ENCODE peak calls at places on chromosomes 12 and 14, in five cellular contexts. Z is activated T-cell treated with anti-CD3 and anti-CD28 coated beads, Interleukin-2, amount 50 U/mL, for 72 hours; R is T-cell; X is stomach; Y is EL. M is an unnamed sample.

GRCh38 chr12:111352300-111352993 is 16.4 kb downstream of the PHETA1 start:
- DNase-seq in Z (no peak), R (no peak), X (no peak), Y (no peak), M (no peak)

GRCh38 chr12:66083766-66084165 is 46.8 kb downstream of the LLPH start:
- DNase-seq in Z (no peak), R (no peak), X (no peak), Y (no peak), M (no peak)

GRCh38 chr12:45309826-45310626 is 94.1 kb downstream of the ANO6 start:
- DNase-seq in Z (no peak), R (no peak), X (no peak), Y (peak), M (peak)

GRCh38 chr14:104350463-104351185 is 212.2 kb downstream of the KIF26A start:
- DNase-seq in Z (no peak), R (no peak), X (peak), Y (no peak), M (no peak)

GRCh38 chr12:19945559-19946485 is 422.5 kb upstream of the PDE3A start:
- DNase-seq in Z (no peak), R (no peak), X (no peak), Y (peak), M (peak)

GRCh38 chr14:64983439-64984310 is 3.0 kb upstream of the FNTB start:
- DNase-seq in Z (peak), R (no peak), X (peak), Y (peak), M (peak)

GRCh38 chr12:21672151-21672550 is 14.5 kb upstream of the LDHB start:
- DNase-seq in Z (no peak), R (no peak), X (no peak), Y (no peak), M (no peak)

GRCh38 chr14:79584679-79585078 is 626.6 kb downstream of the DIO2 start:
- DNase-seq in Z (no peak), R (no peak), X (no peak), Y (peak), M (peak)

GRCh38 chr14:55136868-55137785 is 8.1 kb downstream of the LGALS3 start:
- DNase-seq in Z (no peak), R (no peak), X (peak), Y (peak), M (peak)

GRCh38 chr14:44846232-44846824 is 115.4 kb downstream of the KLHL28 start:
- DNase-seq in Z (peak), R (no peak), X (no peak), Y (peak), M (peak)

GRCh38 chr12:100953217-100953616 is 158.6 kb downstream of the ANO4 start:
- DNase-seq in Z (no peak), R (no peak), X (no peak), Y (peak), M (no peak)

GRCh38 chr12:51124504-51124903 is 41.1 kb upstream of the CSRNP2 start:
- DNase-seq in Z (no peak), R (no peak), X (no peak), Y (no peak), M (no peak)

GRCh38 chr12:42213954-42214426 is 24.1 kb downstream of the YAF2 start:
- DNase-seq in Z (no peak), R (no peak), X (peak), Y (peak), M (no peak)

GRCh38 chr12:49763006-49763591 is 21.7 kb downstream of the TMBIM6 start:
- DNase-seq in Z (peak), R (peak), X (peak), Y (peak), M (peak)

GRCh38 chr12:130818381-130819247 is 20.4 kb downstream of the STX2 start:
- DNase-seq in Z (peak), R (peak), X (peak), Y (no peak), M (peak)

GRCh38 chr12:75690556-75690955 is 179.1 kb upstream of the KRR1 start:
- DNase-seq in Z (no peak), R (no peak), X (no peak), Y (peak), M (peak)

GRCh38 chr14:99463974-99464373 is 16.7 kb downstream of the SETD3 start:
- DNase-seq in Z (no peak), R (no peak), X (no peak), Y (no peak), M (no peak)

GRCh38 chr12:49389092-49389703 is 21.9 kb downstream of the SPATS2 start:
- DNase-seq in Z (peak), R (peak), X (peak), Y (no peak), M (no peak)

GRCh38 chr12:10243803-10244520 is 31.3 kb downstream of the GABARAPL1 start:
- DNase-seq in Z (no peak), R (no peak), X (no peak), Y (no peak), M (no peak)

GRCh38 chr14:99564903-99565259 is 39.1 kb downstream of the CCDC85C start:
- DNase-seq in Z (no peak), R (no peak), X (no peak), Y (no peak), M (no peak)

GRCh38 chr14:87332001-87332400 is 661.0 kb downstream of the GALC start:
- DNase-seq in Z (no peak), R (no peak), X (no peak), Y (peak), M (peak)

GRCh38 chr12:30202521-30203259 is 418.9 kb upstream of the TMTC1 start:
- DNase-seq in Z (no peak), R (no peak), X (no peak), Y (no peak), M (no peak)

GRCh38 chr12:56087220-56087619 is 7.3 kb downstream of the ERBB3 start:
- DNase-seq in Z (no peak), R (no peak), X (peak), Y (no peak), M (no peak)

GRCh38 chr12:55726911-55727310 is 1.9 kb downstream of the CD63 start:
- DNase-seq in Z (no peak), R (no peak), X (no peak), Y (no peak), M (no peak)

GRCh38 chr12:121534495-121535148 is 46.2 kb downstream of the KDM2B start:
- DNase-seq in Z (peak), R (peak), X (no peak), Y (no peak), M (no peak)

M was measured in AG08396.